ENCODE peak calls at places on chromosomes 2 and 18, in seven cellular contexts. R is HCT116, K is GM12878, A is HepG2, M is H1, T is SK-N-SH, S is K562. D is an unnamed sample.
A peak's percentile ranks its signal among the peaks of the same experiment; 100 is the strongest.

GRCh38 chr2:233381013-233381995 is 27.0 kb downstream of the DGKD start:
- DNase-seq in K (no peak), R (no peak), M (no peak), A (no peak), S (no peak), T (no peak), D (peak; percentile 43)

GRCh38 chr2:119647440-119648169 is 31.4 kb upstream of the TMEM177 start:
- DNase-seq in R (no peak), A (no peak), K (peak; percentile 35), M (no peak), S (no peak), T (no peak), D (no peak)

GRCh38 chr2:73913414-73914054 is 13.1 kb upstream of the DGUOK start:
- DNase-seq in T (no peak), M (no peak), R (no peak), S (no peak), K (no peak), A (no peak), D (no peak)

GRCh38 chr2:176088048-176088936 is 4.2 kb upstream of the HOXD13 start:
- DNase-seq in M (peak; percentile 80), K (no peak), S (peak; percentile 39), A (peak; percentile 40), T (peak; percentile 86), R (peak; percentile 22), D (peak; percentile 68)

GRCh38 chr2:159961005-159961404 is 101.4 kb downstream of the PLA2R1 start:
- DNase-seq in M (no peak), A (no peak), S (no peak), R (peak; percentile 6), K (no peak), T (no peak), D (no peak)

GRCh38 chr2:128489580-128490273 is 171.1 kb upstream of the HS6ST1 start:
- DNase-seq in R (no peak), A (no peak), T (no peak), M (peak; percentile 45), S (no peak), K (no peak), D (no peak)

GRCh38 chr2:127134833-127135830 is 28.2 kb upstream of the BIN1 start:
- DNase-seq in T (peak; percentile 47), K (no peak), R (no peak), A (no peak), S (no peak), M (peak; percentile 43), D (no peak)

GRCh38 chr2:240917684-240918257 is 11.6 kb downstream of the CROCC2 start:
- DNase-seq in K (no peak), M (peak; percentile 45), R (no peak), T (peak; percentile 73), S (no peak), A (no peak), D (no peak)

GRCh38 chr2:27212626-27213471 is 781 bp upstream of the SLC5A6 start:
- DNase-seq in T (peak; percentile 70), R (no peak), M (no peak), S (no peak), A (peak; percentile 55), K (no peak), D (no peak)

GRCh38 chr2:74149249-74149530 is 1.5 kb upstream of the BOLA3 start:
- DNase-seq in K (no peak), M (no peak), R (no peak), A (no peak), S (no peak), T (no peak), D (no peak)

GRCh38 chr18:48828713-48829442 is 121.9 kb downstream of the SMAD7 start:
- DNase-seq in S (peak; percentile 74), A (no peak), R (no peak), K (no peak), M (peak; percentile 54), T (peak; percentile 70), D (no peak)

GRCh38 chr2:32453242-32454062 is 96.6 kb downstream of the BIRC6 start:
- DNase-seq in R (no peak), M (no peak), A (peak; percentile 53), T (no peak), S (no peak), K (no peak), D (no peak)
- TF ChIP-seq JUND in R (no peak), M (no peak), A (no peak), T (no peak), S (no peak), K (no peak), D (no peak)

GRCh38 chr2:133287709-133288108 is 280.6 kb downstream of the NCKAP5 start:
- DNase-seq in K (no peak), M (no peak), A (no peak), S (no peak), T (no peak), R (no peak), D (no peak)

GRCh38 chr2:133296396-133296795 is 271.9 kb downstream of the NCKAP5 start:
- DNase-seq in S (no peak), M (no peak), A (no peak), T (no peak), R (no peak), K (no peak), D (no peak)

GRCh38 chr2:133292267-133292666 is 276.0 kb downstream of the NCKAP5 start:
- DNase-seq in S (no peak), R (no peak), M (no peak), A (no peak), T (no peak), K (no peak), D (no peak)

DNA sequence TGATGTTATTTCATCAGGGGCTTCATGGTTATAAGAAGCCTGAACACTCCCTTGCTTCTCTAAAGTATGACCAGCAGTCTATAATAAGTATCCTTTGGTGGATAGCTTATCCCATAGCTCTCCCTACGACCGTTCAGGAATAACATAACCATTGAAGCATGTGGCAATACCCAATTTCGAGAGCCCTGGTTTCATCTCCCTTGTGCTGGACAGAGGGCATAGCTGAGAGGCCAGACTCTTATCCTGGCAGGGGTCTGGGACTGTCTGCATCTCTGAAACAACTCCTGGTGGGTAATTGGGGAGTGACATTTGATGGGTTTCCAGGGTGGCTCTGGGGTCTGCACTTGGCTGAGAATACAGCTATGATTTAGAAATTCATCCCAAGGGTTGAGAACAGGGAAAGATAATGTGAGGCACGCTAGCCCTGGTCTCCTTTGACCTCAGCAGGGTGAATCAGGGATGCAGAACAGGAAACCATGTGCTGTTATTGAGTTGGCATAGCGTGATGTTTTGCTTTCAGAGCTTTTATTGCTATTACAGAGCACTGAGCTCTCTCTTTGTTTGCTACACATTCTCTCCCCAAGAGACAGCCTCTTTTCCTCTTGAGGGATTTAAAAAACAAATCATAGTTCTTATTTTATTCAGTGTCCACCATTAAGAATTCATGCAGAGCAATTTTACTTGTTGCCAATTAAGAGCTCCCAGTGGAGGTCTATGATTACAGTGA is 274.6 kb downstream of the NCKAP5 start:
- DNase-seq in T (no peak), K (no peak), S (no peak), A (no peak), R (no peak), M (no peak), D (no peak)
- TF ChIP-seq JUND in T (no peak), K (no peak), S (no peak), A (no peak), R (no peak), M (no peak), D (no peak)

GRCh38 chr2:97957432-97958183 is 38.1 kb downstream of the TMEM131 start:
- DNase-seq in M (no peak), T (no peak), A (no peak), K (no peak), R (no peak), S (no peak), D (no peak)
- TF ChIP-seq JUND in M (no peak), T (no peak), A (no peak), K (no peak), R (no peak), S (no peak), D (no peak)

GRCh38 chr18:37578886-37579513 is 13.4 kb upstream of the CELF4 start:
- DNase-seq in M (no peak), A (peak; percentile 18), T (peak; percentile 72), R (peak; percentile 51), K (no peak), S (peak; percentile 54), D (no peak)
- TF ChIP-seq JUND in M (no peak), A (no peak), T (no peak), R (no peak), K (no peak), S (no peak), D (no peak)

GRCh38 chr2:186431306-186431705 is 54.8 kb upstream of the ZC3H15 start:
- DNase-seq in T (no peak), A (no peak), R (no peak), M (no peak), K (no peak), S (no peak), D (no peak)
- TF ChIP-seq JUND in T (no peak), A (no peak), R (no peak), M (no peak), K (no peak), S (no peak), D (no peak)

DNA sequence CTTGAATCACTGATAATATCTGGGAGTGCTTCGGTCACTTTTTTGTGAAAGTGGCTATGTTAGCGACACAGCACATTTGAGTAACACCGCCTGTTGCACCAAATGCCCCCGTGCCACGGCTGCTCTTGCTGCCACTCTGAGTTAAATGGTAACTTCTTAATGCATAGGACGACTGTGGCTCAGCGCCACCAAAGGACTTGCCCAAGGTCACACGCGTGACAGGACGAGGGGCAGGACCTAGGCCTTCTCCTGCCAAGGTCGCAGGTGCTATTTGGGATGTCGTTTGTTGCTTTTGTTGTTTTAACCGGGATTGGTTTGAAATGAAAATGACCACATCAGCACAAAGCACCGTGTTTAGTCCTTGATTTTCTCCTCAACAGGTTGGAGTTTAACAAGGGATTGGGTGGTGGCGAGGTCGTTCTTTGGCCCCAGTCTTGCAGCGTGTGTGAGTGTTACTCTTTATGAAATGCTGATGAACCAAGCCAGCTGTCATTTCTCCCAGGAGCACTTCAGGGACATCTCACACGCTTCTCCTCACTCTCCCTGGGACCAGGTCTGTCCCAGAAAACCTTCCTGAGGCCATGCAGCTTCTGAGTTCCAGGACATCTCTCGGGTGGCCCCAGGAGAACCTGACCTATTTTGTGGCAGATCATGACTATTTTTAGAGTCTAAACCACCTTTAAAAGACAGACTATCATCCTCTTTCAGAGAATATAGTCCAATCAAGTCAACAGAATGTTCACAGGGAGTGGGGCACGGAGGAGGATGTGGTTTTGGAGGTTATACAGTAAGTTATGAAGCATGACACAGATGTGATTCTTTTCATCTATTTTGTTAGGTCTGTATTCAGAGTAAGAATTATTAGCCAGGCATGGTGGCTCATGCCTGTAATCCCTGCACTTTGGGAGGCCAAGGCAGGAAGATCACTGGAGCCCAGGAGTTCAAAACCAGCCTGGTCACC is 49.9 kb downstream of the MTCL1 start:
- DNase-seq in R (no peak), M (no peak), S (no peak), A (no peak), K (peak; percentile 7), T (no peak), D (no peak)
- TF ChIP-seq JUND in R (no peak), M (no peak), S (no peak), A (no peak), K (no peak), T (no peak), D (no peak)